ENCODE peak calls at places on chromosomes 2 and 18, in four cellular contexts. One of them, this sample, is unnamed.

GRCh38 chr2:186629245-186629996 is 39.6 kb downstream of the ITGAV start:
- DNase-seq in NCI-H1417: no peak
- DNase-seq in HTR-8/SVneo: no peak
- DNase-seq in kidney glomerular epithelial cell: no peak
- DNase-seq in this sample: no peak

GRCh38 chr2:174259981-174260380 is 11.6 kb upstream of the OLA1 start:
- DNase-seq in NCI-H1417: no peak
- DNase-seq in HTR-8/SVneo: peak
- DNase-seq in kidney glomerular epithelial cell: no peak
- DNase-seq in this sample: peak

GRCh38 chr18:9494778-9495302 is 19.5 kb downstream of the RALBP1 start:
- DNase-seq in NCI-H1417: no peak
- DNase-seq in HTR-8/SVneo: no peak
- DNase-seq in kidney glomerular epithelial cell: no peak
- DNase-seq in this sample: no peak

GRCh38 chr2:215796160-215796559 is 217.2 kb downstream of the MREG start:
- DNase-seq in NCI-H1417: no peak
- DNase-seq in HTR-8/SVneo: no peak
- DNase-seq in kidney glomerular epithelial cell: peak
- DNase-seq in this sample: peak

GRCh38 chr2:162430323-162430722 is 86.4 kb downstream of the GCA start:
- DNase-seq in NCI-H1417: no peak
- DNase-seq in HTR-8/SVneo: no peak
- DNase-seq in kidney glomerular epithelial cell: no peak
- DNase-seq in this sample: peak

GRCh38 chr2:169865492-169865891 is 38.2 kb downstream of the UBR3 start:
- DNase-seq in NCI-H1417: no peak
- DNase-seq in HTR-8/SVneo: no peak
- DNase-seq in kidney glomerular epithelial cell: no peak
- DNase-seq in this sample: no peak

GRCh38 chr2:239294571-239295054 is 106.2 kb downstream of the HDAC4 start:
- DNase-seq in NCI-H1417: no peak
- DNase-seq in HTR-8/SVneo: no peak
- DNase-seq in kidney glomerular epithelial cell: no peak
- DNase-seq in this sample: no peak

GRCh38 chr2:222306393-222307137 is 7.8 kb upstream of the PAX3 start:
- DNase-seq in NCI-H1417: peak
- DNase-seq in HTR-8/SVneo: no peak
- DNase-seq in kidney glomerular epithelial cell: no peak
- DNase-seq in this sample: no peak

GRCh38 chr2:105321875-105322646 is 7.5 kb downstream of the TGFBRAP1 start:
- DNase-seq in NCI-H1417: no peak
- DNase-seq in HTR-8/SVneo: no peak
- DNase-seq in kidney glomerular epithelial cell: no peak
- DNase-seq in this sample: no peak

GRCh38 chr2:28665041-28665704 is 86.5 kb upstream of the PPP1CB start:
- DNase-seq in NCI-H1417: peak
- DNase-seq in HTR-8/SVneo: no peak
- DNase-seq in kidney glomerular epithelial cell: no peak
- DNase-seq in this sample: peak

GRCh38 chr2:10322973-10323372 is 20.3 kb downstream of the HPCAL1 start:
- DNase-seq in NCI-H1417: no peak
- DNase-seq in HTR-8/SVneo: no peak
- DNase-seq in kidney glomerular epithelial cell: no peak
- DNase-seq in this sample: no peak

GRCh38 chr2:48070415-48070814 is 164.1 kb upstream of the FBXO11 start:
- DNase-seq in NCI-H1417: no peak
- DNase-seq in HTR-8/SVneo: no peak
- DNase-seq in kidney glomerular epithelial cell: no peak
- DNase-seq in this sample: no peak

GRCh38 chr2:121095257-121096080 is 189.5 kb downstream of the TFCP2L1 start:
- DNase-seq in NCI-H1417: peak
- DNase-seq in HTR-8/SVneo: peak
- DNase-seq in kidney glomerular epithelial cell: peak
- DNase-seq in this sample: peak

GRCh38 chr2:186457908-186458307 is 28.2 kb upstream of the ZC3H15 start:
- DNase-seq in NCI-H1417: peak
- DNase-seq in HTR-8/SVneo: no peak
- DNase-seq in kidney glomerular epithelial cell: no peak
- DNase-seq in this sample: no peak

GRCh38 chr2:196200557-196200956 is 29.2 kb upstream of the STK17B start:
- DNase-seq in NCI-H1417: peak
- DNase-seq in HTR-8/SVneo: no peak
- DNase-seq in kidney glomerular epithelial cell: no peak
- DNase-seq in this sample: no peak

GRCh38 chr2:99674031-99674430 is 184.2 kb upstream of the REV1 start:
- DNase-seq in NCI-H1417: no peak
- DNase-seq in HTR-8/SVneo: no peak
- DNase-seq in kidney glomerular epithelial cell: no peak
- DNase-seq in this sample: no peak